ENCODE peak calls at places on chromosome 20, in nine cellular contexts. F, T, X, R, B, A, E, D and G are unnamed samples.

GRCh38 chr20:57090590-57091560 is 175.6 kb downstream of the BMP7 start:
- DNase-seq in F (no peak), T (no peak), X (no peak), R (no peak), B (peak; percentile 31), A (no peak), E (no peak), D (no peak), G (no peak)

GRCh38 chr20:60420676-60421229 is 462.5 kb downstream of the CDH26 start:
- DNase-seq in F (no peak), T (no peak), X (no peak), R (no peak), B (no peak), A (no peak), E (no peak), D (no peak), G (no peak)

GRCh38 chr20:62339647-62340062 is 27.5 kb downstream of the LAMA5 start:
- DNase-seq in F (no peak), T (no peak), X (no peak), R (no peak), B (no peak), A (no peak), E (peak; percentile 93), D (no peak), G (no peak)

GRCh38 chr20:57325632-57326356 is 3.8 kb upstream of the SPO11 start:
- DNase-seq in F (no peak), T (no peak), X (no peak), R (no peak), B (no peak), A (no peak), E (no peak), D (no peak), G (no peak)

GRCh38 chr20:20010639-20011500 is 6.3 kb upstream of the NAA20 start:
- DNase-seq in F (no peak), T (no peak), X (no peak), R (no peak), B (peak; percentile 63), A (no peak), E (no peak), D (no peak), G (no peak)

GRCh38 chr20:21522479-21523397 is 8.9 kb upstream of the NKX2-2 start:
- DNase-seq in F (no peak), T (peak; percentile 27), X (no peak), R (no peak), B (no peak), A (no peak), E (no peak), D (peak; percentile 76), G (no peak)

GRCh38 chr20:38799248-38799647 is 6.2 kb upstream of the PPP1R16B start:
- DNase-seq in F (no peak), T (no peak), X (no peak), R (no peak), B (no peak), A (no peak), E (no peak), D (no peak), G (no peak)

GRCh38 chr20:32984196-32984595 is 20.0 kb downstream of the SUN5 start:
- DNase-seq in F (no peak), T (no peak), X (no peak), R (no peak), B (peak; percentile 18), A (peak; percentile 39), E (no peak), D (no peak), G (no peak)

GRCh38 chr20:37755665-37756064 is 61.8 kb downstream of the CTNNBL1 start:
- DNase-seq in F (peak; percentile 2), T (peak; percentile 30), X (no peak), R (no peak), B (peak; percentile 4), A (no peak), E (no peak), D (peak; percentile 22), G (no peak)

GRCh38 chr20:36796117-36796516 is 22.6 kb upstream of the DSN1 start:
- DNase-seq in F (no peak), T (no peak), X (no peak), R (no peak), B (no peak), A (no peak), E (no peak), D (no peak), G (no peak)

GRCh38 chr20:58652606-58653303 is 1.7 kb downstream of the STX16 start:
- DNase-seq in F (no peak), T (no peak), X (no peak), R (no peak), B (peak; percentile 39), A (no peak), E (no peak), D (peak; percentile 23), G (no peak)

GRCh38 chr20:63471002-63471718 is 1.3 kb downstream of the KCNQ2 start:
- DNase-seq in F (no peak), T (peak; percentile 83), X (no peak), R (no peak), B (no peak), A (no peak), E (no peak), D (peak; percentile 55), G (no peak)

GRCh38 chr20:22763257-22763906 is 179.0 kb upstream of the FOXA2 start:
- DNase-seq in F (peak; percentile 88), T (no peak), X (no peak), R (peak; percentile 90), B (peak; percentile 40), A (no peak), E (no peak), D (no peak), G (no peak)

GRCh38 chr20:22757424-22758189 is 173.2 kb upstream of the FOXA2 start:
- DNase-seq in F (peak; percentile 11), T (no peak), X (no peak), R (no peak), B (no peak), A (peak; percentile 22), E (no peak), D (no peak), G (peak; percentile 38)

GRCh38 chr20:22768266-22768665 is 183.9 kb upstream of the FOXA2 start:
- DNase-seq in F (no peak), T (no peak), X (no peak), R (no peak), B (no peak), A (no peak), E (no peak), D (no peak), G (no peak)

GRCh38 chr20:22762576-22763256 is 178.3 kb upstream of the FOXA2 start:
- DNase-seq in F (peak; percentile 16), T (no peak), X (no peak), R (peak; percentile 58), B (no peak), A (no peak), E (no peak), D (no peak), G (no peak)
- H3K27ac ChIP-seq in F (no peak overlapping the region), T (peak overlapping the region; percentile 89), X (no peak overlapping the region), R (peak overlapping the region; percentile 98), B (no peak overlapping the region), A (no peak overlapping the region), E (no peak overlapping the region), D (no peak overlapping the region), G (no peak overlapping the region)

GRCh38 chr20:50127587-50128519 is 14.9 kb upstream of the UBE2V1 start:
- DNase-seq in F (no peak), T (no peak), X (no peak), R (no peak), B (no peak), A (no peak), E (no peak), D (no peak), G (no peak)

GRCh38 chr20:50128520-50128905 is 15.6 kb upstream of the UBE2V1 start:
- DNase-seq in F (no peak), T (no peak), X (no peak), R (no peak), B (no peak), A (no peak), E (no peak), D (no peak), G (no peak)

GRCh38 chr20:50130346-50130703 is 17.4 kb upstream of the UBE2V1 start:
- DNase-seq in F (no peak), T (no peak), X (no peak), R (no peak), B (peak; percentile 38), A (no peak), E (no peak), D (no peak), G (no peak)

GRCh38 chr20:50130995-50131394 is 18.0 kb upstream of the UBE2V1 start:
- DNase-seq in F (no peak), T (no peak), X (no peak), R (no peak), B (no peak), A (no peak), E (no peak), D (no peak), G (no peak)

DNA sequence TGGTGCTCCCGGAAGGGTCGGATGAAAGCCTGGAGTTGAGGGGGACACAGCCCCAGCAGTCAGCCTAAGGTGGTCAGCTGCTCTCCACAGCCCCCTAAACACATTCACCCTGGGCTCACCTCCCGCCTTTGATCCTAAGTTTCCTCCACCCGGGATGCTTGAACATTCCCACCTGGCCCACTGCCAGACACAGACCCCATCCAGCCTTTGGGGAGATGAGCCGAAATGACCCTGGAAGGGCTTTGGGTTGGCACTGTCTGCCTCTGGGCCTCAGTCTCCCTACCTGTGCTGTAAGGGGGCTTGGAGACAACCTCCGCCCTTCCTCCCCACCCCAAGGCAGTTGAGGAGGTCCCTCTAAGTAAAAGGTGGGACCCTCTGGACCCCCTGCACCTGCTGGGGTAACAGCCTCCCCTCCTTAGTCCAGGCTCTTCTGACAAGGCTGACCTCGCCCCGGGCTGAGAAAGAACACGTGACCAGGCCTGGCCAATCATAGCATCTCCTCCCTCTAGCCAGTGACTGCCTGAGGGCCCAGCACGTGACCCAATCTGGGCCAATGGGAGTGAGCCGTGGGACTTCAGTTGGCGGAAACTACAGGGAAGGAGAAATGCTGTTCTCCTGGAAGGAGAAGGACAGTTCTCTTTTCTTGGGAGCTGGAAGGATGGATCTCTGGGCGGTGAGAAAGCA is 16.9 kb upstream of the UBE2V1 start:
- DNase-seq in F (no peak), T (peak; percentile 51), X (no peak), R (no peak), B (peak; percentile 46), A (peak; percentile 97), E (no peak), D (no peak), G (no peak)
- H2AFZ ChIP-seq in F (no peak overlapping the region), T (no peak overlapping the region), X (no peak overlapping the region), R (no peak overlapping the region), B (no peak overlapping the region), A (peak overlapping the region; percentile 50), E (no peak overlapping the region), D (no peak overlapping the region), G (no peak overlapping the region)

DNA sequence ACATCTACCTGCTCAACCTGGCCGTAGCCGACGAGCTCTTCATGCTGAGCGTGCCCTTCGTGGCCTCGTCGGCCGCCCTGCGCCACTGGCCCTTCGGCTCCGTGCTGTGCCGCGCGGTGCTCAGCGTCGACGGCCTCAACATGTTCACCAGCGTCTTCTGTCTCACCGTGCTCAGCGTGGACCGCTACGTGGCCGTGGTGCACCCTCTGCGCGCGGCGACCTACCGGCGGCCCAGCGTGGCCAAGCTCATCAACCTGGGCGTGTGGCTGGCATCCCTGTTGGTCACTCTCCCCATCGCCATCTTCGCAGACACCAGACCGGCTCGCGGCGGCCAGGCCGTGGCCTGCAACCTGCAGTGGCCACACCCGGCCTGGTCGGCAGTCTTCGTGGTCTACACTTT is 619 bp downstream of the SSTR4 start:
- DNase-seq in F (no peak), T (no peak), X (no peak), R (no peak), B (no peak), A (no peak), E (no peak), D (no peak), G (no peak)
- H3K4me3 ChIP-seq in F (no peak overlapping the region), T (no peak overlapping the region), X (no peak overlapping the region), R (no peak overlapping the region), B (no peak overlapping the region), A (no peak overlapping the region), E (no peak overlapping the region), D (peak overlapping the region; percentile 51), G (no peak overlapping the region)

GRCh38 chr20:34443546-34443945 is 72.7 kb upstream of the DYNLRB1 start:
- DNase-seq in F (no peak), T (no peak), X (no peak), R (no peak), B (no peak), A (no peak), E (no peak), D (no peak), G (no peak)
- H3K27ac ChIP-seq in F (no peak overlapping the region), T (no peak overlapping the region), X (no peak overlapping the region), R (peak overlapping the region; percentile 21), B (no peak overlapping the region), A (no peak overlapping the region), E (no peak overlapping the region), D (no peak overlapping the region), G (no peak overlapping the region)